ENCODE peak calls at places on chromosomes 13 and 19, in four cellular contexts. One of them, this sample, is unnamed.

GRCh38 chr19:536881-537404 is 5.4 kb downstream of the CDC34 start:
- DNase-seq in HS-27A: no peak
- DNase-seq in occipital lobe: no peak
- DNase-seq in CD8-positive, alpha-beta memory T cell: no peak
- DNase-seq in this sample: no peak

GRCh38 chr13:80363890-80364503 is 23.1 kb upstream of the SPRY2 start:
- DNase-seq in CD8-positive, alpha-beta memory T cell: no peak
- DNase-seq in HS-27A: peak; percentile 12
- DNase-seq in occipital lobe: no peak
- DNase-seq in this sample: peak; percentile 27

GRCh38 chr13:94595006-94595942 is 678 bp downstream of the TGDS start:
- DNase-seq in occipital lobe: no peak
- DNase-seq in CD8-positive, alpha-beta memory T cell: peak; percentile 37
- DNase-seq in HS-27A: no peak
- DNase-seq in this sample: peak; percentile 46

GRCh38 chr13:25466880-25467279 is 95.1 kb downstream of the ATP8A2 start:
- DNase-seq in occipital lobe: no peak
- DNase-seq in CD8-positive, alpha-beta memory T cell: no peak
- DNase-seq in HS-27A: no peak
- DNase-seq in this sample: peak; percentile 41

GRCh38 chr19:14091885-14092462 is 1.4 kb upstream of the SAMD1 start:
- DNase-seq in CD8-positive, alpha-beta memory T cell: no peak
- DNase-seq in HS-27A: no peak
- DNase-seq in occipital lobe: no peak
- DNase-seq in this sample: peak; percentile 75

GRCh38 chr13:99218969-99219368 is 18.3 kb downstream of the UBAC2 start:
- DNase-seq in HS-27A: no peak
- DNase-seq in CD8-positive, alpha-beta memory T cell: peak; percentile 88
- DNase-seq in occipital lobe: no peak
- DNase-seq in this sample: no peak

GRCh38 chr13:25292301-25292700 is 5.0 kb upstream of the MTMR6 start:
- DNase-seq in HS-27A: no peak
- DNase-seq in occipital lobe: no peak
- DNase-seq in CD8-positive, alpha-beta memory T cell: peak; percentile 18
- DNase-seq in this sample: peak; percentile 63

GRCh38 chr13:80251403-80251802 is 89.5 kb downstream of the SPRY2 start:
- DNase-seq in CD8-positive, alpha-beta memory T cell: no peak
- DNase-seq in occipital lobe: no peak
- DNase-seq in HS-27A: peak; percentile 12
- DNase-seq in this sample: no peak

GRCh38 chr13:20128459-20128927 is 32.4 kb downstream of the GJA3 start:
- DNase-seq in HS-27A: no peak
- DNase-seq in CD8-positive, alpha-beta memory T cell: peak; percentile 17
- DNase-seq in occipital lobe: no peak
- DNase-seq in this sample: peak; percentile 47